ENCODE peak calls at places on chromosomes 6 and 20, in seven cellular contexts. One of them, this sample, is unnamed.

GRCh38 chr6:35146453-35146852 is 5.3 kb upstream of the TCP11 start:
- DNase-seq in B cell: no peak
- DNase-seq in fibroblast of pulmonary artery: peak
- DNase-seq in right lobe of liver: peak
- DNase-seq in pancreas: no peak
- DNase-seq in AG10803: peak
- DNase-seq in CD8-positive, alpha-beta T cell: no peak
- DNase-seq in this sample: no peak

GRCh38 chr20:20148774-20149173 is 96.4 kb downstream of the CFAP61 start:
- DNase-seq in fibroblast of pulmonary artery: no peak
- DNase-seq in pancreas: no peak
- DNase-seq in right lobe of liver: no peak
- DNase-seq in AG10803: no peak
- DNase-seq in B cell: no peak
- DNase-seq in CD8-positive, alpha-beta T cell: no peak
- DNase-seq in this sample: no peak

GRCh38 chr6:107489636-107490567 is at the start of gene SOBP:
- DNase-seq in fibroblast of pulmonary artery: peak
- DNase-seq in pancreas: peak
- DNase-seq in B cell: peak
- DNase-seq in AG10803: no peak
- DNase-seq in CD8-positive, alpha-beta T cell: peak
- DNase-seq in right lobe of liver: peak
- DNase-seq in this sample: peak

GRCh38 chr6:121873595-121873994 is 438.1 kb downstream of the GJA1 start:
- DNase-seq in AG10803: no peak
- DNase-seq in fibroblast of pulmonary artery: no peak
- DNase-seq in pancreas: no peak
- DNase-seq in B cell: no peak
- DNase-seq in right lobe of liver: no peak
- DNase-seq in CD8-positive, alpha-beta T cell: no peak
- DNase-seq in this sample: no peak

GRCh38 chr6:43886067-43886461 is 116.1 kb downstream of the VEGFA start:
- DNase-seq in AG10803: no peak
- DNase-seq in CD8-positive, alpha-beta T cell: no peak
- DNase-seq in pancreas: no peak
- DNase-seq in right lobe of liver: no peak
- DNase-seq in fibroblast of pulmonary artery: no peak
- DNase-seq in B cell: no peak
- DNase-seq in this sample: no peak

GRCh38 chr6:75329703-75330102 is 45.1 kb upstream of the TMEM30A start:
- DNase-seq in AG10803: no peak
- DNase-seq in pancreas: no peak
- DNase-seq in fibroblast of pulmonary artery: no peak
- DNase-seq in CD8-positive, alpha-beta T cell: no peak
- DNase-seq in right lobe of liver: no peak
- DNase-seq in B cell: no peak
- DNase-seq in this sample: no peak

GRCh38 chr6:6246539-6246938 is 73.9 kb downstream of the F13A1 start:
- DNase-seq in CD8-positive, alpha-beta T cell: no peak
- DNase-seq in pancreas: no peak
- DNase-seq in B cell: no peak
- DNase-seq in right lobe of liver: no peak
- DNase-seq in fibroblast of pulmonary artery: no peak
- DNase-seq in AG10803: no peak
- DNase-seq in this sample: no peak

GRCh38 chr6:37052027-37052628 is 46.7 kb downstream of the FGD2 start:
- DNase-seq in pancreas: no peak
- DNase-seq in right lobe of liver: peak
- DNase-seq in CD8-positive, alpha-beta T cell: no peak
- DNase-seq in AG10803: no peak
- DNase-seq in B cell: no peak
- DNase-seq in fibroblast of pulmonary artery: no peak
- DNase-seq in this sample: no peak

GRCh38 chr20:46694484-46694883 is 5.2 kb upstream of the TP53RK start:
- DNase-seq in fibroblast of pulmonary artery: peak
- DNase-seq in AG10803: peak
- DNase-seq in right lobe of liver: no peak
- DNase-seq in pancreas: no peak
- DNase-seq in CD8-positive, alpha-beta T cell: no peak
- DNase-seq in B cell: no peak
- DNase-seq in this sample: no peak

GRCh38 chr20:63955281-63955845 is 853 bp downstream of the UCKL1 start:
- DNase-seq in CD8-positive, alpha-beta T cell: peak
- DNase-seq in pancreas: no peak
- DNase-seq in AG10803: peak
- DNase-seq in B cell: peak
- DNase-seq in fibroblast of pulmonary artery: no peak
- DNase-seq in right lobe of liver: no peak
- DNase-seq in this sample: no peak

GRCh38 chr20:4320284-4320683 is 304.9 kb upstream of the RNF24 start:
- DNase-seq in pancreas: no peak
- DNase-seq in fibroblast of pulmonary artery: no peak
- DNase-seq in right lobe of liver: no peak
- DNase-seq in B cell: no peak
- DNase-seq in AG10803: peak
- DNase-seq in CD8-positive, alpha-beta T cell: no peak
- DNase-seq in this sample: no peak

GRCh38 chr20:49866051-49866450 is 49.3 kb downstream of the SPATA2 start:
- DNase-seq in right lobe of liver: no peak
- DNase-seq in pancreas: no peak
- DNase-seq in AG10803: peak
- DNase-seq in CD8-positive, alpha-beta T cell: no peak
- DNase-seq in B cell: no peak
- DNase-seq in fibroblast of pulmonary artery: no peak
- DNase-seq in this sample: no peak

GRCh38 chr6:90375681-90376439 is 79.2 kb upstream of the BACH2 start:
- DNase-seq in pancreas: no peak
- DNase-seq in CD8-positive, alpha-beta T cell: no peak
- DNase-seq in fibroblast of pulmonary artery: peak
- DNase-seq in B cell: peak
- DNase-seq in AG10803: peak
- DNase-seq in right lobe of liver: no peak
- DNase-seq in this sample: no peak

GRCh38 chr6:2036084-2037023 is 209.1 kb downstream of the GMDS start:
- DNase-seq in right lobe of liver: no peak
- DNase-seq in CD8-positive, alpha-beta T cell: no peak
- DNase-seq in AG10803: no peak
- DNase-seq in pancreas: no peak
- DNase-seq in B cell: no peak
- DNase-seq in fibroblast of pulmonary artery: no peak
- DNase-seq in this sample: no peak

GRCh38 chr20:46557231-46557956 is 6.9 kb upstream of the OCSTAMP start:
- DNase-seq in CD8-positive, alpha-beta T cell: no peak
- DNase-seq in right lobe of liver: no peak
- DNase-seq in B cell: no peak
- DNase-seq in AG10803: peak
- DNase-seq in pancreas: no peak
- DNase-seq in fibroblast of pulmonary artery: peak
- DNase-seq in this sample: no peak

GRCh38 chr20:9602834-9603173 is 88.4 kb downstream of the LAMP5 start:
- DNase-seq in CD8-positive, alpha-beta T cell: no peak
- DNase-seq in fibroblast of pulmonary artery: no peak
- DNase-seq in pancreas: no peak
- DNase-seq in right lobe of liver: no peak
- DNase-seq in B cell: no peak
- DNase-seq in AG10803: no peak
- DNase-seq in this sample: no peak

GRCh38 chr6:116268589-116269293 is 11.0 kb downstream of the TSPYL1 start:
- DNase-seq in fibroblast of pulmonary artery: peak
- DNase-seq in CD8-positive, alpha-beta T cell: no peak
- DNase-seq in pancreas: no peak
- DNase-seq in right lobe of liver: no peak
- DNase-seq in AG10803: peak
- DNase-seq in B cell: peak
- DNase-seq in this sample: no peak

GRCh38 chr20:52890130-52890529 is 82.0 kb upstream of the TSHZ2 start:
- DNase-seq in pancreas: no peak
- DNase-seq in CD8-positive, alpha-beta T cell: no peak
- DNase-seq in B cell: no peak
- DNase-seq in right lobe of liver: no peak
- DNase-seq in fibroblast of pulmonary artery: no peak
- DNase-seq in AG10803: no peak
- DNase-seq in this sample: no peak

GRCh38 chr6:43972915-43973304 is 154.3 kb downstream of the MRPL14 start:
- DNase-seq in right lobe of liver: peak
- DNase-seq in B cell: no peak
- DNase-seq in fibroblast of pulmonary artery: peak
- DNase-seq in pancreas: peak
- DNase-seq in AG10803: peak
- DNase-seq in CD8-positive, alpha-beta T cell: no peak
- DNase-seq in this sample: peak

GRCh38 chr6:53986721-53987526 is 124.3 kb upstream of the MLIP start:
- DNase-seq in CD8-positive, alpha-beta T cell: no peak
- DNase-seq in B cell: no peak
- DNase-seq in right lobe of liver: no peak
- DNase-seq in AG10803: peak
- DNase-seq in pancreas: no peak
- DNase-seq in fibroblast of pulmonary artery: peak
- DNase-seq in this sample: no peak

GRCh38 chr6:3532296-3532916 is 75.6 kb upstream of the SLC22A23 start:
- DNase-seq in fibroblast of pulmonary artery: no peak
- DNase-seq in pancreas: no peak
- DNase-seq in CD8-positive, alpha-beta T cell: no peak
- DNase-seq in B cell: no peak
- DNase-seq in AG10803: no peak
- DNase-seq in right lobe of liver: no peak
- DNase-seq in this sample: no peak

DNA sequence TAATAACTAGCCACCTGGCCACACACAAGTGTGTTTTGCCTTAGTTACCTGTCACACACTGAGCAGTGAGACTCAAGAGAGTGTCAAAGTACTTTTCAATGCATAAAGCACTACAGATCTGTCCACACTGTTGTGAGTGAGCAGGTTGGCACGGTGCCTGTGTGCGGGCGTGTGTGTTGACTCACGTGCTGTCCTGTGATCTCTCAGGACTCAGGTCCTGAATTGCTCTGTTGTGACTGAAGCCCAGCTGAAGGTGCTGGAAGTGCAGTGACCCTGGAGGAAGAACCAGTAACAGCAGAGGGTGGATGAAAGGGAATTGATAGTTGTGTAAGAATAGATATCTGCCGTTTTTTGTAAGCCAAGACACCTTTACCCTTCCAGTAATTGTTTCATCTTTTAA is 18.3 kb downstream of the SLC16A10 start:
- DNase-seq in fibroblast of pulmonary artery: peak
- DNase-seq in B cell: no peak
- DNase-seq in CD8-positive, alpha-beta T cell: peak
- DNase-seq in pancreas: peak
- DNase-seq in right lobe of liver: peak
- DNase-seq in AG10803: no peak
- DNase-seq in this sample: no peak
- TF ChIP-seq CTCF in fibroblast of pulmonary artery: no peak
- TF ChIP-seq CTCF in B cell: no peak
- TF ChIP-seq CTCF in CD8-positive, alpha-beta T cell: no peak
- TF ChIP-seq CTCF in pancreas: no peak
- TF ChIP-seq CTCF in right lobe of liver: no peak
- TF ChIP-seq CTCF in AG10803: no peak
- TF ChIP-seq CTCF in this sample: no peak

DNA sequence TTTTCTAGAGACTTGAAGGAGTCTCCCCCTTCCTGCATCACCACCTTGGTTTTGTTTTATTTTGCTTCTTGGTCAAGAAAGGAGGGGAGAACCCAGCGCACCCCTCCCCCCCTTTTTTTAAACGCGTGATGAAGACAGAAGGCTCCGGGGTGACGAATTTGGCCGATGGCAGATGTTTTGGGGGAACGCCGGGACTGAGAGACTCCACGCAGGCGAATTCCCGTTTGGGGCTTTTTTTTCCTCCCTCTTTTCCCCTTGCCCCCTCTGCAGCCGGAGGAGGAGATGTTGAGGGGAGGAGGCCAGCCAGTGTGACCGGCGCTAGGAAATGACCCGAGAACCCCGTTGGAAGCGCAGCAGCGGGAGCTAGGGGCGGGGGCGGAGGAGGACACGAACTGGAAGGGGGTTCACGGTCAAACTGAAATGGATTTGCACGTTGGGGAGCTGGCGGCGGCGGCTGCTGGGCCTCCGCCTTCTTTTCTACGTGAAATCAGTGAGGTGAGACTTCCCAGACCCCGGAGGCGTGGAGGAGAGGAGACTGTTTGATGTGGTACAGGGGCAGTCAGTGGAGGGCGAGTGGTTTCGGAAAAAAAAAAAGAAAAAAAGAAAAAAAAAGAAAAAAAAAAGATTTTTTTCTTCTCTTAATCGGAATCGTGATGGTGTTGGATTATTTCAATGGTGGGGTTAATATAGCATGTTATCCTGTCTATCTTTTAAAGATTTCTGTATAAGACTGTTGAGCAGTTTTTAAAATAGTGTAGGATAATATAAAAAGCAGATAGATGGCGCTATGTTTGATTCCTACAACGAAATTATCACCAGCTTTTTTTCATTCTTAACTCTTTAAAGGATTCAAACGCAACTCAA is 3.1 kb downstream of the SOX4 start:
- DNase-seq in pancreas: peak
- DNase-seq in B cell: peak
- DNase-seq in AG10803: peak
- DNase-seq in fibroblast of pulmonary artery: peak
- DNase-seq in right lobe of liver: no peak
- DNase-seq in CD8-positive, alpha-beta T cell: peak
- DNase-seq in this sample: peak
- TF ChIP-seq CTCF in pancreas: peak
- TF ChIP-seq CTCF in B cell: peak
- TF ChIP-seq CTCF in AG10803: peak
- TF ChIP-seq CTCF in fibroblast of pulmonary artery: peak
- TF ChIP-seq CTCF in right lobe of liver: peak
- TF ChIP-seq CTCF in CD8-positive, alpha-beta T cell: peak
- TF ChIP-seq CTCF in this sample: peak

DNA sequence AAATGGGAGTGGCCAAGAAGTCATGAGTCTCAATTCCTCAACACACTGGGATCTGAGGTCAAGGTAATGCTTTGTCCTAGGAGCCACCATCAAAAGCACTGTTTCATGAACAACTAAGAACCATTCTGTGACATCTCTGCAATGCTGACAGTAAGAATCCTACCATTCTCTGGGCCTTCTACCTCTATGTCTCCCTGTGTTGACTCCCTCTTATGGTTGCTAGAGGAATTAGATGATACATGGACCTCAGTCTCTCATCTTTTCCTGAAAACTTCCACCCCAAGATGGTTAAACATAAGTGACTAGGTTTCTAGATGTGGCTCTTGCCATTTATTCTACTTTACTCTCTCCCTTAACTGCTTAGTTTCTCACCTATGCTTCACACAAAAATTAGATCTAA is 9.1 kb downstream of the MTRF1L start:
- DNase-seq in B cell: no peak
- DNase-seq in pancreas: no peak
- DNase-seq in fibroblast of pulmonary artery: no peak
- DNase-seq in CD8-positive, alpha-beta T cell: no peak
- DNase-seq in AG10803: no peak
- DNase-seq in right lobe of liver: no peak
- DNase-seq in this sample: no peak
- TF ChIP-seq CTCF in B cell: no peak
- TF ChIP-seq CTCF in pancreas: no peak
- TF ChIP-seq CTCF in fibroblast of pulmonary artery: peak
- TF ChIP-seq CTCF in CD8-positive, alpha-beta T cell: no peak
- TF ChIP-seq CTCF in AG10803: no peak
- TF ChIP-seq CTCF in right lobe of liver: no peak
- TF ChIP-seq CTCF in this sample: no peak

DNA sequence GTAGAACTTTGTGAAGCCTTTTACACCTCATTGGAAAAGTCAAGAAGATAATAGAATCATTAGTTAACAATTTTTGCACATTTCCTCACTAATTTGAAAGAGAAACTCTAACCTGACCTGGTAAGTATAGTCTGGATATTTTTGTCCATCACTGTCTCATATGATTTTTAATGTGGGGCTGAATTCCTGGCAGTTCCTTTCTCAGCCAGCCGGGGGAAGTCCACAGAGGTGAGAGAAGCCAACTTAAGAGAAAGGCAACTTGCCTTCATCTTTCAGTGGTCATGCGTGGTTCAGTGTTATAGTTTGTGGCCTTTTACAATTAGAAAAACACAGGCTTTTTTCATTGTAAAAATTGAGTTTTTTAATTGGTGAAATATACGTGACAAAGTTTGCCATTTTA is 80.6 kb downstream of the CDYL start:
- DNase-seq in right lobe of liver: no peak
- DNase-seq in pancreas: no peak
- DNase-seq in B cell: no peak
- DNase-seq in fibroblast of pulmonary artery: no peak
- DNase-seq in AG10803: no peak
- DNase-seq in CD8-positive, alpha-beta T cell: no peak
- DNase-seq in this sample: no peak
- TF ChIP-seq CTCF in right lobe of liver: no peak
- TF ChIP-seq CTCF in pancreas: no peak
- TF ChIP-seq CTCF in B cell: no peak
- TF ChIP-seq CTCF in fibroblast of pulmonary artery: no peak
- TF ChIP-seq CTCF in AG10803: no peak
- TF ChIP-seq CTCF in CD8-positive, alpha-beta T cell: no peak
- TF ChIP-seq CTCF in this sample: no peak